ENCODE peak calls at places on chromosomes 13 and 19, in five cellular contexts. One of them, this sample, is unnamed.

GRCh38 chr19:44772969-44773368 is 4.7 kb upstream of the CBLC start:
- DNase-seq in NCI-H1436: no peak
- DNase-seq in astrocyte of the hippocampus: no peak
- DNase-seq in SJSA1: no peak
- DNase-seq in GM13976: no peak
- DNase-seq in this sample: no peak

GRCh38 chr19:10565028-10565566 is 713 bp downstream of the KRI1 start:
- DNase-seq in NCI-H1436: peak; percentile 46
- DNase-seq in astrocyte of the hippocampus: peak; percentile 57
- DNase-seq in SJSA1: no peak
- DNase-seq in GM13976: peak; percentile 83
- DNase-seq in this sample: no peak

GRCh38 chr13:99258946-99259345 is 767 bp upstream of the GPR18 start:
- DNase-seq in NCI-H1436: no peak
- DNase-seq in astrocyte of the hippocampus: no peak
- DNase-seq in SJSA1: no peak
- DNase-seq in GM13976: peak; percentile 45
- DNase-seq in this sample: no peak

GRCh38 chr19:57675881-57676280 is 5.9 kb upstream of the ZNF551 start:
- DNase-seq in NCI-H1436: no peak
- DNase-seq in astrocyte of the hippocampus: no peak
- DNase-seq in SJSA1: no peak
- DNase-seq in GM13976: no peak
- DNase-seq in this sample: no peak

GRCh38 chr13:64993514-64994164 is 2236.5 kb downstream of the PCDH9 start:
- DNase-seq in NCI-H1436: no peak
- DNase-seq in astrocyte of the hippocampus: no peak
- DNase-seq in SJSA1: no peak
- DNase-seq in GM13976: no peak
- DNase-seq in this sample: no peak

GRCh38 chr13:111512707-111513106 is 192.3 kb downstream of the TEX29 start:
- DNase-seq in NCI-H1436: no peak
- DNase-seq in astrocyte of the hippocampus: no peak
- DNase-seq in SJSA1: no peak
- DNase-seq in GM13976: no peak
- DNase-seq in this sample: no peak

GRCh38 chr19:397941-398706 is 10.8 kb downstream of the C2CD4C start:
- DNase-seq in NCI-H1436: no peak
- DNase-seq in astrocyte of the hippocampus: no peak
- DNase-seq in SJSA1: no peak
- DNase-seq in GM13976: no peak
- DNase-seq in this sample: no peak

GRCh38 chr19:45768644-45769053 is 403 bp downstream of the SIX5 start:
- DNase-seq in NCI-H1436: no peak
- DNase-seq in astrocyte of the hippocampus: peak; percentile 72
- DNase-seq in SJSA1: no peak
- DNase-seq in GM13976: no peak
- DNase-seq in this sample: no peak

GRCh38 chr19:17109962-17110598 is 34.5 kb downstream of the MYO9B start:
- DNase-seq in NCI-H1436: no peak
- DNase-seq in astrocyte of the hippocampus: no peak
- DNase-seq in SJSA1: no peak
- DNase-seq in GM13976: peak; percentile 89
- DNase-seq in this sample: peak; percentile 63

This sample was measured in globus pallidus.